ENCODE peak calls at places on chromosomes 3 and 15, in seven cellular contexts. H, W, D, I, J, R and B are unnamed samples.

GRCh38 chr15:64536244-64536836 is 76.0 kb downstream of the ZNF609 start:
- DNase-seq in R (peak; percentile 72), J (peak; percentile 90), D (no peak), I (no peak), W (peak; percentile 4), H (no peak), B (no peak)

GRCh38 chr15:57861039-57861638 is 154.6 kb downstream of the POLR2M start:
- DNase-seq in R (peak; percentile 66), D (peak; percentile 50), H (peak; percentile 50), J (peak; percentile 65), I (no peak), W (peak; percentile 16), B (no peak)

GRCh38 chr3:149971403-149972075 is 844 bp upstream of the PFN2 start:
- DNase-seq in D (no peak), W (peak; percentile 21), R (no peak), J (peak; percentile 83), H (peak; percentile 99), I (no peak), B (peak; percentile 65)

GRCh38 chr3:71219744-71220638 is 363.5 kb downstream of the FOXP1 start:
- DNase-seq in D (no peak), R (no peak), W (peak; percentile 36), I (no peak), J (no peak), H (no peak), B (no peak)

GRCh38 chr3:189563841-189564563 is 67.2 kb upstream of the TP63 start:
- DNase-seq in W (peak; percentile 16), R (peak; percentile 88), D (no peak), I (no peak), J (peak; percentile 91), H (no peak), B (no peak)

GRCh38 chr3:183180105-183180763 is 17.7 kb upstream of the LAMP3 start:
- DNase-seq in D (no peak), R (no peak), I (no peak), H (no peak), J (no peak), W (no peak), B (no peak)

GRCh38 chr3:171874251-171874679 is 31.1 kb downstream of the TMEM212 start:
- DNase-seq in I (no peak), J (peak; percentile 99), R (peak; percentile 98), D (no peak), H (no peak), W (no peak), B (no peak)

GRCh38 chr15:70018646-70019600 is 78.8 kb downstream of the TLE3 start:
- DNase-seq in H (no peak), R (no peak), W (no peak), J (no peak), I (no peak), D (no peak), B (no peak)